ENCODE peak calls at places on chromosomes 16 and 17, in five cellular contexts. T is CD8-positive, alpha-beta T cell; J is uterus; D is right cardiac atrium; B is adipocyte. W is an unnamed sample. For H3K9me3, the result is how much of the 10 kb centered on the place peaks cover.

GRCh38 chr16:70746708-70747424 is 54.1 kb downstream of the VAC14 start:
- DNase-seq in J (peak), D (peak), T (no peak), B (peak), W (no peak)

GRCh38 chr16:69494993-69495392 is 70.6 kb downstream of the CYB5B start:
- DNase-seq in T (peak), B (peak), D (no peak), J (no peak), W (no peak)

GRCh38 chr17:19720631-19721426 is 4.4 kb upstream of the SLC47A2 start:
- DNase-seq in T (no peak), J (no peak), B (no peak), D (no peak), W (no peak)

GRCh38 chr17:61421460-61421859 is 21.8 kb downstream of the TBX2 start:
- DNase-seq in J (no peak), B (no peak), D (no peak), T (no peak), W (no peak)

GRCh38 chr16:58495861-58496331 is 4.0 kb upstream of the NDRG4 start:
- DNase-seq in D (no peak), T (no peak), J (no peak), B (no peak), W (no peak)

GRCh38 chr16:20622498-20622870 is 46.3 kb upstream of the ACSM2B start:
- DNase-seq in B (no peak), D (no peak), J (no peak), T (no peak), W (no peak)

GRCh38 chr17:32551186-32551955 is 64.6 kb downstream of the CDK5R1 start:
- DNase-seq in B (peak), J (no peak), T (no peak), D (no peak), W (no peak)

GRCh38 chr16:73213761-73214480 is 166.0 kb upstream of the ZFHX3 start:
- DNase-seq in J (no peak), D (no peak), T (no peak), B (peak), W (no peak)

GRCh38 chr16:17544785-17545184 is 74.0 kb upstream of the XYLT1 start:
- DNase-seq in T (peak), J (no peak), D (no peak), B (no peak), W (peak)

DNA sequence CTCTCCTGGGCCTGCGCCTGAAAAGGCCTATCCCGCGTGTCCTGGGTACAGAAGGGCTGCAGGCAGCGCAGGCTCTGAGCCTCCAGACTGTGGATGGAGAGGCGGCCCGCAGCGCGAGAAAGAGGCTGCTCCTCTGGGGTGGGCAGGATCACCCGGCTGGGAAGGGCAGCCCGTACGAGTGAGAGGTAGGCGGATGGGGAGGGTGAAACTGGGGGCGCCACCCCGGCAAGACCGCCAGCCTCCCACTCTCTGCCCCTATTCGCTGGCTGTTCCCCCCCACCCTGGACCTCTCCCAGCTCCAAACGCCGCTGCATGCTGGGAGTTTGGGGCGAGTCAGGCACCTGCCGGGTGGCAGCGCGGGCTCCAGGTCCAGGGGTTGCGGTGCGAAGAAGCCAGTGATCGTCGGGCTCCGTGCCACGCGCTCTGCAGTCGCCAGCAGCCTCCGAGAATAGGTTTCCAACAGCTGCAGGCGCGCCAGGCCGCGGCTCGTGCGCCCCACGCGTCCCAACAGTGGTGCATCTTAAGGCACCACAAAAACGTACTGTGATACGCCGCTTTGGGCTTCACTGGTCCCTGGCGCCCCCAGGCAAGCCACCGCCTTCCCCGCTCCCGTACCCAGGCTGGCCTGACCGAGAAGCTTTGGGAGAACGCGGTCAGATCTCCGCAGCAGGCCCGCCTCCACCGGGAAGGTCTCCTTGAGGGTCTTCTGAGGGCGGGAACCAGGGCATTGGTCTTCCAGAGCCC is 1.1 kb downstream of the NOXO1 start:
- DNase-seq in T (no peak), J (no peak), D (no peak), B (no peak), W (no peak)
- H3K9me3 ChIP-seq in T (under half), J (under half), D (under half), B (under half), W (under half)

GRCh38 chr16:35171106-35171505 is 1711.7 kb downstream of the TP53TG3F start:
- DNase-seq in T (no peak), D (peak), B (no peak), J (no peak), W (no peak)
- H3K9me3 ChIP-seq in T (under half), D (under half), B (under half), J (under half), W (under half)

GRCh38 chr16:64679976-64680375 is 441.9 kb downstream of the CDH11 start:
- DNase-seq in D (no peak), T (no peak), B (no peak), J (no peak), W (no peak)
- H3K9me3 ChIP-seq in D (under half), T (under half), B (under half), J (under half), W (under half)

GRCh38 chr16:35208001-35208935 is 1748.9 kb downstream of the TP53TG3F start:
- DNase-seq in D (no peak), B (no peak), T (no peak), J (no peak), W (no peak)

GRCh38 chr16:35214840-35215239 is 1755.4 kb downstream of the TP53TG3F start:
- DNase-seq in B (no peak), T (no peak), D (no peak), J (no peak), W (no peak)

GRCh38 chr16:35207059-35207999 is 1747.9 kb downstream of the TP53TG3F start:
- DNase-seq in T (no peak), J (no peak), D (no peak), B (no peak), W (no peak)

GRCh38 chr16:35215287-35215686 is 1755.9 kb downstream of the TP53TG3F start:
- DNase-seq in D (no peak), T (no peak), B (no peak), J (no peak), W (no peak)

DNA sequence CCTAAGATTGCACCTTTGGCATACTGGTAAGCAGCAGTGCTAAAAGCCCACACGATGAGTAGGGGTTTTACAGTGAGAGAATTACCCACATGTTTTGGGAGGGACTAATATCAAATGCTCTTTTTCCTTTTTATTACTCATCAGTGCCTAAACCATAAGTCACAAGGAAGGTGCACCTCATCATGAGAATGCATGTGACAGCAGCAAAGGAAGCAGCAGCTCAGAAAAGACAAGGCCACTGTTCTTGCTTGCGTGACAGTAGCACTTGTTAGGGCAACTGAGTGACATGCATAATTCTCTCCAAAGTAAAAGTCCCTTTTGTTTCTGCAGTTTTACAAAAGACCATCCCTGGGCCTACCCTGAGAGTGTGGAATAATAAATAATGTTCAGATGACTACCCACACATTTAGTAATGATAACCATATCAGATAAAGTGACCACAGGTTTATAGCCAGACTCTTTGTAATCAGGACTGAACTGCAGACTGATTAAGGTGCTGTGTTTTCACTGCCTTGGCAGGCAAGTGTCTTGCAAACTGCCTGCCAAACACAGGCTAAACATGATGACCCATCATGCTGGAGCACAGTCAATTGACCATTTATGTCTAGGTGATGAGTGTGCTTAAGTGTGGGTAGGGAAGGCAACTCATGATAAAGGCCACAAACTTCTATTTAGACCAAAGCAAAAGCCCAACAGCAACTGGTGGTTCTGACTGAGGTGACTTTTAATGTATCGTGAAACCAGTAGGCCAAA is 1751.4 kb downstream of the TP53TG3F start:
- DNase-seq in T (no peak), J (no peak), B (no peak), D (no peak), W (no peak)
- H3K9me3 ChIP-seq in T (under half), J (under half), B (under half), D (under half), W (under half)

DNA sequence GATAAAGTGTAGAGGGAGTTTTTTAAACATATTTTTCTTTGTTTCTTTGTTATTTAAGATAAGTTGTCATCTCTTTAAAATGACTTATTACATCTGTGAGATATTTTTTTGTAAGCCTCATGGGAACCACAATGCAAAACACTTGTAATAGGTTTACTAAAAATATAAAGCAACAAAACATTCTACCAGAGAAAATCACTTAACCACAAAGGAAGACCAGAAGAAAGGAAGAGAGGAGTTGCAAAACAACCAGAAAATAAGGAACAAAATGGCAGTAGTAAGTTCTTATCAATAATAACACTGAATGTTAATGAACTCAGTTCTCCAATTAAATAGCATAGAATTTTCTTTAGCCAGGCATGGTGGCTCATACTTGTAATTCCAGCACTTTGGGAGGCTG is 22.9 kb downstream of the DHRS7B start:
- DNase-seq in D (no peak), J (no peak), T (no peak), B (no peak), W (no peak)
- H3K9me3 ChIP-seq in D (under half), J (under half), T (under half), B (under half), W (under half)

W was measured in tibial nerve.